ENCODE peak calls at places on chromosomes 12 and 14, in nine cellular contexts. F is central memory CD4-positive, alpha-beta T cell; K is AG10803; Y is A673; O is nucleus accumbens; B is NCI-H187; J is right cardiac atrium; H is CD4-positive, alpha-beta T cell; Z is aorta. P is an unnamed sample.

GRCh38 chr12:95262808-95263207 is 45.2 kb downstream of the VEZT start:
- DNase-seq in F (no peak), K (no peak), Y (peak; percentile 51), O (no peak), B (no peak), J (no peak), H (no peak), Z (no peak), P (no peak)

GRCh38 chr12:124420041-124420765 is 125.3 kb downstream of the RFLNA start:
- DNase-seq in F (no peak), K (no peak), Y (no peak), O (no peak), B (no peak), J (no peak), H (no peak), Z (no peak), P (no peak)

GRCh38 chr12:93419388-93420034 is 22.2 kb downstream of the UBE2N start:
- DNase-seq in F (peak; percentile 43), K (peak; percentile 74), Y (peak; percentile 78), O (no peak), B (no peak), J (no peak), H (no peak), Z (no peak), P (peak; percentile 28)

GRCh38 chr12:51218607-51219161 is 822 bp upstream of the POU6F1 start:
- DNase-seq in F (no peak), K (no peak), Y (no peak), O (no peak), B (no peak), J (peak; percentile 48), H (no peak), Z (no peak), P (no peak)

GRCh38 chr12:80936642-80937390 is 918 bp downstream of the LIN7A start:
- DNase-seq in F (no peak), K (peak; percentile 41), Y (peak; percentile 64), O (peak; percentile 45), B (peak; percentile 59), J (peak; percentile 77), H (no peak), Z (peak; percentile 50), P (no peak)

GRCh38 chr12:53737951-53738833 is 10.9 kb upstream of the CALCOCO1 start:
- DNase-seq in F (no peak), K (no peak), Y (no peak), O (no peak), B (peak; percentile 5), J (no peak), H (peak; percentile 37), Z (no peak), P (peak; percentile 33)

GRCh38 chr14:64821651-64822050 is 58.1 kb downstream of the SPTB start:
- DNase-seq in F (no peak), K (no peak), Y (no peak), O (no peak), B (no peak), J (no peak), H (no peak), Z (no peak), P (no peak)

GRCh38 chr12:101697930-101698781 is 716 bp downstream of the CHPT1 start:
- DNase-seq in F (no peak), K (peak; percentile 40), Y (no peak), O (no peak), B (no peak), J (peak; percentile 84), H (no peak), Z (peak; percentile 62), P (no peak)

GRCh38 chr12:123131879-123132402 is 18.9 kb downstream of the PITPNM2 start:
- DNase-seq in F (peak; percentile 53), K (no peak), Y (no peak), O (no peak), B (peak; percentile 97), J (peak; percentile 50), H (peak; percentile 60), Z (no peak), P (peak; percentile 35)

GRCh38 chr12:40032433-40033259 is 73.2 kb downstream of the SLC2A13 start:
- DNase-seq in F (no peak), K (no peak), Y (no peak), O (no peak), B (no peak), J (no peak), H (no peak), Z (no peak), P (no peak)

GRCh38 chr12:42140901-42141300 is 3.8 kb downstream of the GXYLT1 start:
- DNase-seq in F (no peak), K (peak; percentile 67), Y (no peak), O (no peak), B (no peak), J (no peak), H (no peak), Z (no peak), P (no peak)

GRCh38 chr12:56803750-56804149 is 40.6 kb downstream of the HSD17B6 start:
- DNase-seq in F (no peak), K (peak; percentile 15), Y (no peak), O (no peak), B (no peak), J (no peak), H (no peak), Z (peak; percentile 79), P (no peak)

GRCh38 chr14:54440454-54440853 is 720 bp downstream of the CNIH1 start:
- DNase-seq in F (no peak), K (peak; percentile 18), Y (peak; percentile 10), O (no peak), B (no peak), J (no peak), H (no peak), Z (no peak), P (no peak)

GRCh38 chr12:57451233-57451778 is 3.8 kb upstream of the INHBE start:
- DNase-seq in F (no peak), K (peak; percentile 31), Y (no peak), O (no peak), B (no peak), J (no peak), H (no peak), Z (no peak), P (no peak)

GRCh38 chr14:61678966-61679365 is 16.3 kb upstream of the HIF1A start:
- DNase-seq in F (no peak), K (peak; percentile 64), Y (no peak), O (no peak), B (no peak), J (no peak), H (no peak), Z (no peak), P (no peak)

GRCh38 chr12:6047249-6048227 is 76.9 kb downstream of the VWF start:
- DNase-seq in F (no peak), K (peak; percentile 71), Y (no peak), O (no peak), B (no peak), J (no peak), H (no peak), Z (no peak), P (no peak)

GRCh38 chr14:76784881-76785280 is 23.6 kb downstream of the VASH1 start:
- DNase-seq in F (peak; percentile 56), K (peak; percentile 57), Y (peak; percentile 90), O (peak; percentile 69), B (peak; percentile 34), J (peak; percentile 95), H (peak; percentile 52), Z (peak; percentile 86), P (peak; percentile 32)

GRCh38 chr12:105933671-105934665 is 204.8 kb downstream of the NUAK1 start:
- DNase-seq in F (no peak), K (peak; percentile 98), Y (peak; percentile 45), O (no peak), B (no peak), J (no peak), H (no peak), Z (peak; percentile 72), P (no peak)

GRCh38 chr12:57793920-57794319 is 11.3 kb downstream of the TSFM start:
- DNase-seq in F (no peak), K (peak; percentile 79), Y (no peak), O (no peak), B (no peak), J (no peak), H (no peak), Z (no peak), P (no peak)

GRCh38 chr12:72448089-72448488 is 175.9 kb downstream of the TRHDE start:
- DNase-seq in F (no peak), K (peak; percentile 11), Y (peak; percentile 50), O (no peak), B (no peak), J (no peak), H (no peak), Z (no peak), P (no peak)

GRCh38 chr14:51538973-51539372 is 112.7 kb upstream of the FRMD6 start:
- DNase-seq in F (no peak), K (no peak), Y (no peak), O (no peak), B (no peak), J (no peak), H (no peak), Z (no peak), P (no peak)

GRCh38 chr12:51428256-51428655 is 3.6 kb downstream of the SLC4A8 start:
- DNase-seq in F (no peak), K (no peak), Y (no peak), O (no peak), B (no peak), J (no peak), H (no peak), Z (no peak), P (no peak)

GRCh38 chr14:62939970-62940369 is 105.3 kb downstream of the KCNH5 start:
- DNase-seq in F (no peak), K (no peak), Y (no peak), O (no peak), B (no peak), J (no peak), H (no peak), Z (no peak), P (no peak)

GRCh38 chr12:27277846-27278260 is 33.8 kb downstream of the STK38L start:
- DNase-seq in F (no peak), K (peak; percentile 67), Y (peak; percentile 36), O (no peak), B (no peak), J (no peak), H (no peak), Z (no peak), P (peak; percentile 58)

GRCh38 chr14:36818794-36819384 is 157.2 kb downstream of the PAX9 start:
- DNase-seq in F (no peak), K (peak; percentile 74), Y (peak; percentile 40), O (no peak), B (no peak), J (no peak), H (no peak), Z (no peak), P (no peak)

GRCh38 chr14:101104485-101104884 is 201.0 kb upstream of the RTL1 start:
- DNase-seq in F (no peak), K (no peak), Y (no peak), O (no peak), B (no peak), J (no peak), H (no peak), Z (no peak), P (no peak)